ENCODE peak calls at places on chromosomes 16 and 17, in nine cellular contexts. One of them, this sample, is unnamed.

GRCh38 chr17:59842901-59843652 is 49.7 kb downstream of the TUBD1 start:
- DNase-seq in upper lobe of right lung: peak
- DNase-seq in transverse colon: peak
- DNase-seq in stimulated activated CD8-positive, alpha-beta memory T cell treated with anti-CD3 and anti-CD28 coated beads, Interleukin-12 subunit alpha, Interleukin-12 subunit beta, amount 100 ng/mL, for 1 hour: no peak
- DNase-seq in GF-D8: no peak
- DNase-seq in stimulated activated naive CD4-positive, alpha-beta T cell treated with Interleukin-2 at 50 U/mL for 16 hours: peak
- DNase-seq in bronchial epithelial cell: peak
- DNase-seq in CD4-positive, alpha-beta memory T cell: peak
- DNase-seq in T-helper 2 cell treated with Interferon-gamma antibody and Interleukin-4, amounts not matched to agents 5 μg/mL and 100 μg/mL, for 36 hours: peak
- DNase-seq in this sample: no peak

GRCh38 chr17:7074931-7075330 is 5.1 kb downstream of the CLEC10A start:
- DNase-seq in upper lobe of right lung: no peak
- DNase-seq in transverse colon: no peak
- DNase-seq in stimulated activated CD8-positive, alpha-beta memory T cell treated with anti-CD3 and anti-CD28 coated beads, Interleukin-12 subunit alpha, Interleukin-12 subunit beta, amount 100 ng/mL, for 1 hour: no peak
- DNase-seq in GF-D8: no peak
- DNase-seq in stimulated activated naive CD4-positive, alpha-beta T cell treated with Interleukin-2 at 50 U/mL for 16 hours: no peak
- DNase-seq in bronchial epithelial cell: no peak
- DNase-seq in CD4-positive, alpha-beta memory T cell: no peak
- DNase-seq in T-helper 2 cell treated with Interferon-gamma antibody and Interleukin-4, amounts not matched to agents 5 μg/mL and 100 μg/mL, for 36 hours: no peak
- DNase-seq in this sample: no peak

GRCh38 chr16:64416232-64417010 is 705.4 kb downstream of the CDH11 start:
- DNase-seq in upper lobe of right lung: no peak
- DNase-seq in transverse colon: no peak
- DNase-seq in stimulated activated CD8-positive, alpha-beta memory T cell treated with anti-CD3 and anti-CD28 coated beads, Interleukin-12 subunit alpha, Interleukin-12 subunit beta, amount 100 ng/mL, for 1 hour: no peak
- DNase-seq in GF-D8: no peak
- DNase-seq in stimulated activated naive CD4-positive, alpha-beta T cell treated with Interleukin-2 at 50 U/mL for 16 hours: no peak
- DNase-seq in bronchial epithelial cell: peak
- DNase-seq in CD4-positive, alpha-beta memory T cell: no peak
- DNase-seq in T-helper 2 cell treated with Interferon-gamma antibody and Interleukin-4, amounts not matched to agents 5 μg/mL and 100 μg/mL, for 36 hours: no peak
- DNase-seq in this sample: no peak

GRCh38 chr17:6070280-6070894 is at the start of gene WSCD1:
- DNase-seq in upper lobe of right lung: no peak
- DNase-seq in transverse colon: peak
- DNase-seq in stimulated activated CD8-positive, alpha-beta memory T cell treated with anti-CD3 and anti-CD28 coated beads, Interleukin-12 subunit alpha, Interleukin-12 subunit beta, amount 100 ng/mL, for 1 hour: no peak
- DNase-seq in GF-D8: no peak
- DNase-seq in stimulated activated naive CD4-positive, alpha-beta T cell treated with Interleukin-2 at 50 U/mL for 16 hours: no peak
- DNase-seq in bronchial epithelial cell: no peak
- DNase-seq in CD4-positive, alpha-beta memory T cell: no peak
- DNase-seq in T-helper 2 cell treated with Interferon-gamma antibody and Interleukin-4, amounts not matched to agents 5 μg/mL and 100 μg/mL, for 36 hours: no peak
- DNase-seq in this sample: no peak

GRCh38 chr16:67672306-67672705 is 5.7 kb downstream of the C16orf86 start:
- DNase-seq in upper lobe of right lung: peak
- DNase-seq in transverse colon: no peak
- DNase-seq in stimulated activated CD8-positive, alpha-beta memory T cell treated with anti-CD3 and anti-CD28 coated beads, Interleukin-12 subunit alpha, Interleukin-12 subunit beta, amount 100 ng/mL, for 1 hour: no peak
- DNase-seq in GF-D8: no peak
- DNase-seq in stimulated activated naive CD4-positive, alpha-beta T cell treated with Interleukin-2 at 50 U/mL for 16 hours: no peak
- DNase-seq in bronchial epithelial cell: no peak
- DNase-seq in CD4-positive, alpha-beta memory T cell: no peak
- DNase-seq in T-helper 2 cell treated with Interferon-gamma antibody and Interleukin-4, amounts not matched to agents 5 μg/mL and 100 μg/mL, for 36 hours: no peak
- DNase-seq in this sample: no peak

GRCh38 chr17:17505610-17506171 is 9.5 kb upstream of the RASD1 start:
- DNase-seq in upper lobe of right lung: no peak
- DNase-seq in transverse colon: no peak
- DNase-seq in stimulated activated CD8-positive, alpha-beta memory T cell treated with anti-CD3 and anti-CD28 coated beads, Interleukin-12 subunit alpha, Interleukin-12 subunit beta, amount 100 ng/mL, for 1 hour: no peak
- DNase-seq in GF-D8: no peak
- DNase-seq in stimulated activated naive CD4-positive, alpha-beta T cell treated with Interleukin-2 at 50 U/mL for 16 hours: no peak
- DNase-seq in bronchial epithelial cell: no peak
- DNase-seq in CD4-positive, alpha-beta memory T cell: no peak
- DNase-seq in T-helper 2 cell treated with Interferon-gamma antibody and Interleukin-4, amounts not matched to agents 5 μg/mL and 100 μg/mL, for 36 hours: no peak
- DNase-seq in this sample: no peak

GRCh38 chr17:179721-180379 is 1.6 kb downstream of the DOC2B start:
- DNase-seq in upper lobe of right lung: no peak
- DNase-seq in transverse colon: no peak
- DNase-seq in stimulated activated CD8-positive, alpha-beta memory T cell treated with anti-CD3 and anti-CD28 coated beads, Interleukin-12 subunit alpha, Interleukin-12 subunit beta, amount 100 ng/mL, for 1 hour: no peak
- DNase-seq in GF-D8: no peak
- DNase-seq in stimulated activated naive CD4-positive, alpha-beta T cell treated with Interleukin-2 at 50 U/mL for 16 hours: no peak
- DNase-seq in bronchial epithelial cell: no peak
- DNase-seq in CD4-positive, alpha-beta memory T cell: no peak
- DNase-seq in T-helper 2 cell treated with Interferon-gamma antibody and Interleukin-4, amounts not matched to agents 5 μg/mL and 100 μg/mL, for 36 hours: no peak
- DNase-seq in this sample: no peak

GRCh38 chr17:4539025-4539424 is 16.2 kb downstream of the MYBBP1A start:
- DNase-seq in upper lobe of right lung: no peak
- DNase-seq in transverse colon: no peak
- DNase-seq in stimulated activated CD8-positive, alpha-beta memory T cell treated with anti-CD3 and anti-CD28 coated beads, Interleukin-12 subunit alpha, Interleukin-12 subunit beta, amount 100 ng/mL, for 1 hour: no peak
- DNase-seq in GF-D8: no peak
- DNase-seq in stimulated activated naive CD4-positive, alpha-beta T cell treated with Interleukin-2 at 50 U/mL for 16 hours: no peak
- DNase-seq in bronchial epithelial cell: no peak
- DNase-seq in CD4-positive, alpha-beta memory T cell: no peak
- DNase-seq in T-helper 2 cell treated with Interferon-gamma antibody and Interleukin-4, amounts not matched to agents 5 μg/mL and 100 μg/mL, for 36 hours: no peak
- DNase-seq in this sample: no peak

GRCh38 chr17:43740541-43740940 is 18.1 kb downstream of the SOST start:
- DNase-seq in upper lobe of right lung: no peak
- DNase-seq in transverse colon: no peak
- DNase-seq in stimulated activated CD8-positive, alpha-beta memory T cell treated with anti-CD3 and anti-CD28 coated beads, Interleukin-12 subunit alpha, Interleukin-12 subunit beta, amount 100 ng/mL, for 1 hour: no peak
- DNase-seq in GF-D8: no peak
- DNase-seq in stimulated activated naive CD4-positive, alpha-beta T cell treated with Interleukin-2 at 50 U/mL for 16 hours: no peak
- DNase-seq in bronchial epithelial cell: peak
- DNase-seq in CD4-positive, alpha-beta memory T cell: no peak
- DNase-seq in T-helper 2 cell treated with Interferon-gamma antibody and Interleukin-4, amounts not matched to agents 5 μg/mL and 100 μg/mL, for 36 hours: no peak
- DNase-seq in this sample: no peak

GRCh38 chr16:87441886-87442580 is 49.9 kb downstream of the MAP1LC3B start:
- DNase-seq in upper lobe of right lung: no peak
- DNase-seq in transverse colon: no peak
- DNase-seq in stimulated activated CD8-positive, alpha-beta memory T cell treated with anti-CD3 and anti-CD28 coated beads, Interleukin-12 subunit alpha, Interleukin-12 subunit beta, amount 100 ng/mL, for 1 hour: no peak
- DNase-seq in GF-D8: no peak
- DNase-seq in stimulated activated naive CD4-positive, alpha-beta T cell treated with Interleukin-2 at 50 U/mL for 16 hours: no peak
- DNase-seq in bronchial epithelial cell: peak
- DNase-seq in CD4-positive, alpha-beta memory T cell: no peak
- DNase-seq in T-helper 2 cell treated with Interferon-gamma antibody and Interleukin-4, amounts not matched to agents 5 μg/mL and 100 μg/mL, for 36 hours: no peak
- DNase-seq in this sample: no peak

GRCh38 chr17:35006961-35007360 is 26.6 kb downstream of the LIG3 start:
- DNase-seq in upper lobe of right lung: no peak
- DNase-seq in transverse colon: no peak
- DNase-seq in stimulated activated CD8-positive, alpha-beta memory T cell treated with anti-CD3 and anti-CD28 coated beads, Interleukin-12 subunit alpha, Interleukin-12 subunit beta, amount 100 ng/mL, for 1 hour: no peak
- DNase-seq in GF-D8: no peak
- DNase-seq in stimulated activated naive CD4-positive, alpha-beta T cell treated with Interleukin-2 at 50 U/mL for 16 hours: no peak
- DNase-seq in bronchial epithelial cell: no peak
- DNase-seq in CD4-positive, alpha-beta memory T cell: no peak
- DNase-seq in T-helper 2 cell treated with Interferon-gamma antibody and Interleukin-4, amounts not matched to agents 5 μg/mL and 100 μg/mL, for 36 hours: no peak
- DNase-seq in this sample: no peak

GRCh38 chr17:61837175-61838051 is 25.9 kb downstream of the BRIP1 start:
- DNase-seq in upper lobe of right lung: no peak
- DNase-seq in transverse colon: peak
- DNase-seq in stimulated activated CD8-positive, alpha-beta memory T cell treated with anti-CD3 and anti-CD28 coated beads, Interleukin-12 subunit alpha, Interleukin-12 subunit beta, amount 100 ng/mL, for 1 hour: peak
- DNase-seq in GF-D8: peak
- DNase-seq in stimulated activated naive CD4-positive, alpha-beta T cell treated with Interleukin-2 at 50 U/mL for 16 hours: peak
- DNase-seq in bronchial epithelial cell: peak
- DNase-seq in CD4-positive, alpha-beta memory T cell: peak
- DNase-seq in T-helper 2 cell treated with Interferon-gamma antibody and Interleukin-4, amounts not matched to agents 5 μg/mL and 100 μg/mL, for 36 hours: no peak
- DNase-seq in this sample: peak

GRCh38 chr17:77400445-77400870 is 259.7 kb downstream of the SEC14L1 start:
- DNase-seq in upper lobe of right lung: no peak
- DNase-seq in transverse colon: no peak
- DNase-seq in stimulated activated CD8-positive, alpha-beta memory T cell treated with anti-CD3 and anti-CD28 coated beads, Interleukin-12 subunit alpha, Interleukin-12 subunit beta, amount 100 ng/mL, for 1 hour: peak
- DNase-seq in GF-D8: no peak
- DNase-seq in stimulated activated naive CD4-positive, alpha-beta T cell treated with Interleukin-2 at 50 U/mL for 16 hours: peak
- DNase-seq in bronchial epithelial cell: no peak
- DNase-seq in CD4-positive, alpha-beta memory T cell: peak
- DNase-seq in T-helper 2 cell treated with Interferon-gamma antibody and Interleukin-4, amounts not matched to agents 5 μg/mL and 100 μg/mL, for 36 hours: peak
- DNase-seq in this sample: peak

GRCh38 chr16:78742501-78743283 is 643.2 kb downstream of the WWOX start:
- DNase-seq in upper lobe of right lung: no peak
- DNase-seq in transverse colon: peak
- DNase-seq in stimulated activated CD8-positive, alpha-beta memory T cell treated with anti-CD3 and anti-CD28 coated beads, Interleukin-12 subunit alpha, Interleukin-12 subunit beta, amount 100 ng/mL, for 1 hour: peak
- DNase-seq in GF-D8: no peak
- DNase-seq in stimulated activated naive CD4-positive, alpha-beta T cell treated with Interleukin-2 at 50 U/mL for 16 hours: peak
- DNase-seq in bronchial epithelial cell: no peak
- DNase-seq in CD4-positive, alpha-beta memory T cell: peak
- DNase-seq in T-helper 2 cell treated with Interferon-gamma antibody and Interleukin-4, amounts not matched to agents 5 μg/mL and 100 μg/mL, for 36 hours: peak
- DNase-seq in this sample: peak

GRCh38 chr17:41618341-41619161 is 5.8 kb downstream of the KRT17 start:
- DNase-seq in upper lobe of right lung: peak
- DNase-seq in transverse colon: no peak
- DNase-seq in stimulated activated CD8-positive, alpha-beta memory T cell treated with anti-CD3 and anti-CD28 coated beads, Interleukin-12 subunit alpha, Interleukin-12 subunit beta, amount 100 ng/mL, for 1 hour: no peak
- DNase-seq in GF-D8: no peak
- DNase-seq in stimulated activated naive CD4-positive, alpha-beta T cell treated with Interleukin-2 at 50 U/mL for 16 hours: no peak
- DNase-seq in bronchial epithelial cell: peak
- DNase-seq in CD4-positive, alpha-beta memory T cell: no peak
- DNase-seq in T-helper 2 cell treated with Interferon-gamma antibody and Interleukin-4, amounts not matched to agents 5 μg/mL and 100 μg/mL, for 36 hours: no peak
- DNase-seq in this sample: no peak